ENCODE peak calls at places on chromosomes 7 and 10, in six cellular contexts. One of them, this sample, is unnamed.

GRCh38 chr7:2008936-2009540 is 223.7 kb downstream of the MAD1L1 start:
- DNase-seq in adrenal gland: peak
- DNase-seq in Peyer's patch: peak
- DNase-seq in A549: no peak
- DNase-seq in choroid plexus epithelial cell: no peak
- DNase-seq in hepatocyte: no peak
- DNase-seq in this sample: no peak

GRCh38 chr7:35555386-35555785 is 139.5 kb downstream of the HERPUD2 start:
- DNase-seq in adrenal gland: no peak
- DNase-seq in Peyer's patch: no peak
- DNase-seq in A549: no peak
- DNase-seq in choroid plexus epithelial cell: no peak
- DNase-seq in hepatocyte: no peak
- DNase-seq in this sample: no peak

GRCh38 chr7:124155400-124156022 is 122.6 kb upstream of the TMEM229A start:
- DNase-seq in adrenal gland: no peak
- DNase-seq in Peyer's patch: no peak
- DNase-seq in A549: peak
- DNase-seq in choroid plexus epithelial cell: peak
- DNase-seq in hepatocyte: peak
- DNase-seq in this sample: no peak

GRCh38 chr7:96910484-96910883 is 94.9 kb upstream of the DLX6 start:
- DNase-seq in adrenal gland: peak
- DNase-seq in Peyer's patch: no peak
- DNase-seq in A549: no peak
- DNase-seq in choroid plexus epithelial cell: peak
- DNase-seq in hepatocyte: peak
- DNase-seq in this sample: no peak

GRCh38 chr10:88409236-88409635 is 173.9 kb downstream of the RNLS start:
- DNase-seq in adrenal gland: no peak
- DNase-seq in Peyer's patch: no peak
- DNase-seq in A549: no peak
- DNase-seq in choroid plexus epithelial cell: no peak
- DNase-seq in hepatocyte: no peak
- DNase-seq in this sample: no peak

GRCh38 chr10:132101529-132101928 is 35.8 kb downstream of the JAKMIP3 start:
- DNase-seq in adrenal gland: no peak
- DNase-seq in Peyer's patch: peak
- DNase-seq in A549: no peak
- DNase-seq in choroid plexus epithelial cell: no peak
- DNase-seq in hepatocyte: no peak
- DNase-seq in this sample: no peak

GRCh38 chr10:76336213-76336963 is 905.0 kb downstream of the LRMDA start:
- DNase-seq in adrenal gland: peak
- DNase-seq in Peyer's patch: no peak
- DNase-seq in A549: peak
- DNase-seq in choroid plexus epithelial cell: peak
- DNase-seq in hepatocyte: peak
- DNase-seq in this sample: no peak

GRCh38 chr10:33920351-33920750 is 585.9 kb upstream of the NRP1 start:
- DNase-seq in adrenal gland: no peak
- DNase-seq in Peyer's patch: no peak
- DNase-seq in A549: no peak
- DNase-seq in choroid plexus epithelial cell: no peak
- DNase-seq in hepatocyte: no peak
- DNase-seq in this sample: no peak

GRCh38 chr7:5396542-5396941 is 27.1 kb downstream of the TNRC18 start:
- DNase-seq in adrenal gland: peak
- DNase-seq in Peyer's patch: no peak
- DNase-seq in A549: peak
- DNase-seq in choroid plexus epithelial cell: peak
- DNase-seq in hepatocyte: no peak
- DNase-seq in this sample: no peak

GRCh38 chr7:68291710-68292109 is 1295.1 kb downstream of the TYW1 start:
- DNase-seq in adrenal gland: no peak
- DNase-seq in Peyer's patch: no peak
- DNase-seq in A549: no peak
- DNase-seq in choroid plexus epithelial cell: no peak
- DNase-seq in hepatocyte: no peak
- DNase-seq in this sample: no peak

GRCh38 chr7:20329389-20330175 is 1.1 kb upstream of the ITGB8 start:
- DNase-seq in adrenal gland: peak
- DNase-seq in Peyer's patch: peak
- DNase-seq in A549: peak
- DNase-seq in choroid plexus epithelial cell: peak
- DNase-seq in hepatocyte: peak
- DNase-seq in this sample: peak

GRCh38 chr7:147611402-147611801 is 979.2 kb upstream of the C7orf33 start:
- DNase-seq in adrenal gland: no peak
- DNase-seq in Peyer's patch: no peak
- DNase-seq in A549: no peak
- DNase-seq in choroid plexus epithelial cell: no peak
- DNase-seq in hepatocyte: no peak
- DNase-seq in this sample: no peak

GRCh38 chr7:80386686-80387085 is 125.2 kb downstream of the GNAT3 start:
- DNase-seq in adrenal gland: no peak
- DNase-seq in Peyer's patch: no peak
- DNase-seq in A549: no peak
- DNase-seq in choroid plexus epithelial cell: peak
- DNase-seq in hepatocyte: no peak
- DNase-seq in this sample: no peak

GRCh38 chr10:60427148-60427547 is 37.5 kb upstream of the ANK3 start:
- DNase-seq in adrenal gland: no peak
- DNase-seq in Peyer's patch: no peak
- DNase-seq in A549: no peak
- DNase-seq in choroid plexus epithelial cell: peak
- DNase-seq in hepatocyte: no peak
- DNase-seq in this sample: no peak

GRCh38 chr10:126476256-126476655 is 88.0 kb upstream of the ADAM12 start:
- DNase-seq in adrenal gland: no peak
- DNase-seq in Peyer's patch: no peak
- DNase-seq in A549: no peak
- DNase-seq in choroid plexus epithelial cell: no peak
- DNase-seq in hepatocyte: no peak
- DNase-seq in this sample: no peak

DNA sequence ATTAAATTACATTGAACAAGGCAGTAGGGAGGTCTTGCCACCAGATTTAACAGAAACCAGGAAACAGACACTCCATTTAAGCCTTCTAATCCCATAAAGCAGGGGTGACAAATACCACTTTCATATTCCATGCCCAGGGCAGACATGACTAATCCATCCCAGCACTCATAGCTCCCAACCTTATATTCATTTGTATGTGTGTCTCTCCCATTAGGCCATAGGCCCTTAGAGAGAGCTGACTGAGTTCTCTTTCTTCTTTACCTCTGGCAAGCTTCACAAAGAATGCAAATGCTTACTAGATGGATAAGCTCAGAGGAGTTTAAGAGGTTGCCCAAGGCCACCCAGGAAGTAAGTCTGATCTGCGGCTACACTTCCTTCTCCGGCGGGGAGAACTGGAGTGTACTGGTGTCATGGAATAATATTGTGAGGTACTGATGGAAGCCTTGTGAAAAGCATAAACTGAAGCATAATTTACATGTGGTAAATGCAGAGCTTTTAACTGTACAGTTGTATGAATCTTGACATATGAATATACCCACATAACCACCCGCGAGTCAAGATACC is 239.7 kb upstream of the HABP2 start:
- DNase-seq in adrenal gland: no peak
- DNase-seq in Peyer's patch: no peak
- DNase-seq in A549: no peak
- DNase-seq in choroid plexus epithelial cell: no peak
- DNase-seq in hepatocyte: no peak
- DNase-seq in this sample: no peak
- H3K4me3 ChIP-seq in adrenal gland: no peak
- H3K4me3 ChIP-seq in Peyer's patch: no peak
- H3K4me3 ChIP-seq in A549: no peak
- H3K4me3 ChIP-seq in choroid plexus epithelial cell: no peak
- H3K4me3 ChIP-seq in hepatocyte: no peak
- H3K4me3 ChIP-seq in this sample: no peak

DNA sequence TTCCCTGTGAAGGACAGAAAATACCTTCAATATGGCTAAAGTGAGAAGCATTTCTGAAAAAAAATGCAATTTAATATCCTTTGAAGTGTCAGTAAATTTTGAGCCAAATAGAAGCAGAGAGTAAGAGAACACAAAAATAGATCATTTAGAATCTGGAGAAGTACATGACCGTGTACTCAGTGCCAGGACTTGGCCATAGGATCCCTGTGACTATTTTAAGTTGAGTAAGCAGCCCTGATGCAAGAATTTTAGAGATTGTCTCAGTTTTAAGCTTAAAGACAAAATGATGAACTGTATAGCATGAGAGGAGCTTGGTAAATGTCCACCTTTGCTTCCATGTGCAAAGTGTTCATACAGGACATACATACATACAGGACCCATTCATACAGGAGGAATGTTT is 2.5 kb downstream of the PTER start:
- DNase-seq in adrenal gland: no peak
- DNase-seq in Peyer's patch: no peak
- DNase-seq in A549: no peak
- DNase-seq in choroid plexus epithelial cell: peak
- DNase-seq in hepatocyte: no peak
- DNase-seq in this sample: no peak
- H3K4me3 ChIP-seq in adrenal gland: no peak
- H3K4me3 ChIP-seq in Peyer's patch: no peak
- H3K4me3 ChIP-seq in A549: no peak
- H3K4me3 ChIP-seq in choroid plexus epithelial cell: no peak
- H3K4me3 ChIP-seq in hepatocyte: no peak
- H3K4me3 ChIP-seq in this sample: peak

DNA sequence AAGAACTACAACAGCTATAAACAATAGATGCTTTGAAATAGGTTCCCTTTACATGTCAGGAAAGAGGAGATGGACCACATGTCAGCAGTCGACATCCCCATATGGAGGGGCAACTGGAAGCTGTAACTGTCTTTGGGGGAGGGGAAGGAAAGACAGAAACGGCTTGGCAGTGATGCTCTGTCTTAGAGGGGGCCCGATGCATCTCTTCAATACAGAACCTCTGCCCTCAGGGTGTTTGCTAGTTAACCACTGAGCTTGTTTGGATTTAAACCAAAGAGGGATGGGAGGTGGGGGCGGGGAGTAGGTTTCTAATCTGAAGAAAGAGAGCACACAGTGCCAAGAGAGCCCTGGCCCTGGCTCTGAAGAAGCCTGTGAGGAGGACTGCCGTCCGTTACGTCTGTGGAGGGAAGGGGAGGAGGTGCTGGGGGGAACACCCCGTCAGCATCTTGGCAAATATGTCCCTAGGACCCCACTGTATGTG is 55.2 kb downstream of the CPVL start:
- DNase-seq in adrenal gland: peak
- DNase-seq in Peyer's patch: no peak
- DNase-seq in A549: no peak
- DNase-seq in choroid plexus epithelial cell: peak
- DNase-seq in hepatocyte: peak
- DNase-seq in this sample: no peak
- H3K4me3 ChIP-seq in adrenal gland: no peak
- H3K4me3 ChIP-seq in Peyer's patch: peak
- H3K4me3 ChIP-seq in A549: no peak
- H3K4me3 ChIP-seq in choroid plexus epithelial cell: peak
- H3K4me3 ChIP-seq in hepatocyte: no peak
- H3K4me3 ChIP-seq in this sample: peak

GRCh38 chr7:25894902-25895791 is 256.9 kb upstream of the NFE2L3 start:
- DNase-seq in adrenal gland: peak
- DNase-seq in Peyer's patch: peak
- DNase-seq in A549: peak
- DNase-seq in choroid plexus epithelial cell: peak
- DNase-seq in hepatocyte: peak
- DNase-seq in this sample: no peak

GRCh38 chr7:25894002-25894901 is 257.7 kb upstream of the NFE2L3 start:
- DNase-seq in adrenal gland: peak
- DNase-seq in Peyer's patch: no peak
- DNase-seq in A549: peak
- DNase-seq in choroid plexus epithelial cell: peak
- DNase-seq in hepatocyte: peak
- DNase-seq in this sample: no peak

GRCh38 chr7:25897261-25897782 is 254.7 kb upstream of the NFE2L3 start:
- DNase-seq in adrenal gland: peak
- DNase-seq in Peyer's patch: no peak
- DNase-seq in A549: no peak
- DNase-seq in choroid plexus epithelial cell: no peak
- DNase-seq in hepatocyte: no peak
- DNase-seq in this sample: no peak

GRCh38 chr7:25893436-25893835 is 258.6 kb upstream of the NFE2L3 start:
- DNase-seq in adrenal gland: no peak
- DNase-seq in Peyer's patch: no peak
- DNase-seq in A549: no peak
- DNase-seq in choroid plexus epithelial cell: no peak
- DNase-seq in hepatocyte: no peak
- DNase-seq in this sample: no peak

GRCh38 chr7:25895792-25896171 is 256.2 kb upstream of the NFE2L3 start:
- DNase-seq in adrenal gland: no peak
- DNase-seq in Peyer's patch: no peak
- DNase-seq in A549: no peak
- DNase-seq in choroid plexus epithelial cell: no peak
- DNase-seq in hepatocyte: no peak
- DNase-seq in this sample: no peak
- H3K4me3 ChIP-seq in adrenal gland: peak
- H3K4me3 ChIP-seq in Peyer's patch: peak
- H3K4me3 ChIP-seq in A549: peak
- H3K4me3 ChIP-seq in choroid plexus epithelial cell: no peak
- H3K4me3 ChIP-seq in hepatocyte: peak
- H3K4me3 ChIP-seq in this sample: peak

DNA sequence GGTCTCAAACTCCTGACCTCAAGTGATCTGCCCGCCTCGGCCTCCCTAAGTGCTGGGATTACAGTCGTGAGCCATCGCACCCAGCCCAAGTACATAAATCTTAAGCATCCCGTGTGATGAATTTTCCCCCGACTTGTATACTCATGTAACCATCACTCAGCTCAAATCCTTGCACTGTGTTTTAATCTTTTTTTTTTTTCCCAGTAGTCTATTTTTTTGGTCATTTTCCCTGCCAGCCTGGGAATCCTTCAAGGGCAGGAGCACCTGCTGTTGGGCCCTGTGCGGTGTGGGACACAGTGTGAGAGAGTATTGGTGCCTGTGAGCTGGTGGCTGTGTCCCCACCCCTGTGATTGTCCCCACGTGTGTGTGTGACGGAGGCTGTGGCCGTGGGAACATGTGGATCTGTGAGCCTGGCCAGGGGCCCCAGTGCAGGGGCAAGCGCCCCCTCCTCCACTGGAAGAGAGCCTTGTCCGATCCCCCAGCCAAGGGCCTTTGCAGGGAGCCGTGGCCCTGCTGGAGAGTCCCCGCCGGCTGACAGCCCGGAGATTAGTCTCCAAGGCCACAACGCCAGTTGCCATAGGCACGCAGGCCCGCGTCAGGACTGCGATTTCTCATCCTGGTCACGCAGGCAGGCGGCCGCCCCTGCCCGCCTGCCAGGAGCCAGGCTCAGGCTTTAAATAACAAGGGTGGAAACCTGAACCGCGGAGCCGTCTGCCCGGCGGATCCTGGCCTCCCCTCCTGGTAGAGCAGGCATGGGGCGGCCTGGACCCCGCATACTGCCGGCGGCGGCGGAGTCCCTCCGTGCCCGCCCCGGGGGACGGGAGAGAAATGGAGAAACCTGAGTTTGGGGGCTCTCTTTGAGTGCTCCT is 26.5 kb downstream of the GTF2IRD1 start:
- DNase-seq in adrenal gland: peak
- DNase-seq in Peyer's patch: peak
- DNase-seq in A549: no peak
- DNase-seq in choroid plexus epithelial cell: peak
- DNase-seq in hepatocyte: peak
- DNase-seq in this sample: no peak
- H3K4me3 ChIP-seq in adrenal gland: peak
- H3K4me3 ChIP-seq in Peyer's patch: peak
- H3K4me3 ChIP-seq in A549: no peak
- H3K4me3 ChIP-seq in choroid plexus epithelial cell: peak
- H3K4me3 ChIP-seq in hepatocyte: no peak
- H3K4me3 ChIP-seq in this sample: peak